ENCODE peak calls at places on chromosomes 3 and 15, in five cellular contexts. One of them, this sample, is unnamed.

GRCh38 chr3:20125289-20125688 is 60.7 kb downstream of the SGO1 start:
- DNase-seq in EL: no peak
- DNase-seq in spleen: no peak
- DNase-seq in ACHN: no peak
- DNase-seq in fibroblast of the conjunctiva: no peak
- DNase-seq in this sample: no peak

GRCh38 chr15:41865490-41866055 is 26.9 kb downstream of the PLA2G4B start:
- DNase-seq in EL: no peak
- DNase-seq in spleen: no peak
- DNase-seq in ACHN: no peak
- DNase-seq in fibroblast of the conjunctiva: no peak
- DNase-seq in this sample: no peak

GRCh38 chr15:83657549-83657948 is 3.6 kb downstream of the ADAMTSL3 start:
- DNase-seq in EL: no peak
- DNase-seq in spleen: no peak
- DNase-seq in ACHN: peak; percentile 40
- DNase-seq in fibroblast of the conjunctiva: no peak
- DNase-seq in this sample: peak; percentile 3

GRCh38 chr15:74259324-74259712 is 23.2 kb downstream of the CCDC33 start:
- DNase-seq in EL: no peak
- DNase-seq in spleen: no peak
- DNase-seq in ACHN: no peak
- DNase-seq in fibroblast of the conjunctiva: no peak
- DNase-seq in this sample: no peak

GRCh38 chr3:71456155-71456554 is 127.4 kb downstream of the FOXP1 start:
- DNase-seq in EL: no peak
- DNase-seq in spleen: no peak
- DNase-seq in ACHN: no peak
- DNase-seq in fibroblast of the conjunctiva: no peak
- DNase-seq in this sample: no peak

GRCh38 chr3:194503101-194503531 is 16.3 kb upstream of the ATP13A3 start:
- DNase-seq in EL: no peak
- DNase-seq in spleen: no peak
- DNase-seq in ACHN: no peak
- DNase-seq in fibroblast of the conjunctiva: peak; percentile 39
- DNase-seq in this sample: peak; percentile 39

GRCh38 chr3:197302696-197303341 is 4.4 kb upstream of the DLG1 start:
- DNase-seq in EL: peak; percentile 58
- DNase-seq in spleen: no peak
- DNase-seq in ACHN: no peak
- DNase-seq in fibroblast of the conjunctiva: no peak
- DNase-seq in this sample: peak; percentile 84

GRCh38 chr3:195260286-195260905 is 10.6 kb downstream of the XXYLT1 start:
- DNase-seq in EL: peak; percentile 29
- DNase-seq in spleen: no peak
- DNase-seq in ACHN: no peak
- DNase-seq in fibroblast of the conjunctiva: no peak
- DNase-seq in this sample: peak; percentile 29

GRCh38 chr15:74184582-74185091 is 11.1 kb downstream of the ISLR start:
- DNase-seq in EL: no peak
- DNase-seq in spleen: no peak
- DNase-seq in ACHN: no peak
- DNase-seq in fibroblast of the conjunctiva: no peak
- DNase-seq in this sample: no peak

GRCh38 chr15:75029378-75030022 is 6.1 kb downstream of the PPCDC start:
- DNase-seq in EL: peak; percentile 92
- DNase-seq in spleen: peak; percentile 98
- DNase-seq in ACHN: peak; percentile 69
- DNase-seq in fibroblast of the conjunctiva: peak; percentile 83
- DNase-seq in this sample: peak; percentile 95

GRCh38 chr15:93452537-93453211 is 363.7 kb upstream of the RGMA start:
- DNase-seq in EL: no peak
- DNase-seq in spleen: no peak
- DNase-seq in ACHN: no peak
- DNase-seq in fibroblast of the conjunctiva: no peak
- DNase-seq in this sample: no peak

GRCh38 chr3:22835041-22835440 is 368.1 kb upstream of the UBE2E2 start:
- DNase-seq in EL: no peak
- DNase-seq in spleen: no peak
- DNase-seq in ACHN: peak; percentile 79
- DNase-seq in fibroblast of the conjunctiva: no peak
- DNase-seq in this sample: peak; percentile 13

GRCh38 chr3:99903844-99904243 is 86.2 kb downstream of the CMSS1 start:
- DNase-seq in EL: no peak
- DNase-seq in spleen: no peak
- DNase-seq in ACHN: no peak
- DNase-seq in fibroblast of the conjunctiva: no peak
- DNase-seq in this sample: peak; percentile 21

GRCh38 chr3:17741621-17742091 is 775 bp downstream of the TBC1D5 start:
- DNase-seq in EL: no peak
- DNase-seq in spleen: no peak
- DNase-seq in ACHN: no peak
- DNase-seq in fibroblast of the conjunctiva: no peak
- DNase-seq in this sample: no peak

GRCh38 chr3:139016430-139017048 is 4.2 kb downstream of the PRR23B start:
- DNase-seq in EL: no peak
- DNase-seq in spleen: no peak
- DNase-seq in ACHN: no peak
- DNase-seq in fibroblast of the conjunctiva: no peak
- DNase-seq in this sample: peak; percentile 2

GRCh38 chr3:148882288-148882687 is 17.2 kb downstream of the CPA3 start:
- DNase-seq in EL: peak; percentile 65
- DNase-seq in spleen: no peak
- DNase-seq in ACHN: no peak
- DNase-seq in fibroblast of the conjunctiva: peak; percentile 26
- DNase-seq in this sample: peak; percentile 59

GRCh38 chr3:13289771-13290285 is 130.3 kb downstream of the NUP210 start:
- DNase-seq in EL: no peak
- DNase-seq in spleen: peak; percentile 24
- DNase-seq in ACHN: no peak
- DNase-seq in fibroblast of the conjunctiva: no peak
- DNase-seq in this sample: no peak

GRCh38 chr3:43217633-43218032 is 68.7 kb upstream of the SNRK start:
- DNase-seq in EL: peak; percentile 84
- DNase-seq in spleen: no peak
- DNase-seq in ACHN: no peak
- DNase-seq in fibroblast of the conjunctiva: no peak
- DNase-seq in this sample: peak; percentile 46

GRCh38 chr3:39178553-39178952 is 13.8 kb downstream of the XIRP1 start:
- DNase-seq in EL: peak; percentile 34
- DNase-seq in spleen: no peak
- DNase-seq in ACHN: no peak
- DNase-seq in fibroblast of the conjunctiva: no peak
- DNase-seq in this sample: peak; percentile 44

GRCh38 chr3:13375464-13375863 is 44.7 kb downstream of the NUP210 start:
- DNase-seq in EL: no peak
- DNase-seq in spleen: no peak
- DNase-seq in ACHN: no peak
- DNase-seq in fibroblast of the conjunctiva: no peak
- DNase-seq in this sample: no peak

GRCh38 chr3:71304684-71305083 is 278.8 kb downstream of the FOXP1 start:
- DNase-seq in EL: no peak
- DNase-seq in spleen: no peak
- DNase-seq in ACHN: no peak
- DNase-seq in fibroblast of the conjunctiva: peak; percentile 54
- DNase-seq in this sample: peak; percentile 22

GRCh38 chr15:64010719-64011118 is 35.6 kb downstream of the DAPK2 start:
- DNase-seq in EL: peak; percentile 86
- DNase-seq in spleen: peak; percentile 92
- DNase-seq in ACHN: peak; percentile 90
- DNase-seq in fibroblast of the conjunctiva: peak; percentile 42
- DNase-seq in this sample: peak; percentile 93

GRCh38 chr3:187558990-187559389 is 111.2 kb downstream of the SST start:
- DNase-seq in EL: no peak
- DNase-seq in spleen: no peak
- DNase-seq in ACHN: no peak
- DNase-seq in fibroblast of the conjunctiva: no peak
- DNase-seq in this sample: no peak

GRCh38 chr3:66041116-66041515 is 2.4 kb upstream of the MAGI1 start:
- DNase-seq in EL: peak; percentile 78
- DNase-seq in spleen: no peak
- DNase-seq in ACHN: no peak
- DNase-seq in fibroblast of the conjunctiva: no peak
- DNase-seq in this sample: peak; percentile 85

GRCh38 chr3:194782767-194783404 is 97.2 kb downstream of the FAM43A start:
- DNase-seq in EL: peak; percentile 14
- DNase-seq in spleen: no peak
- DNase-seq in ACHN: no peak
- DNase-seq in fibroblast of the conjunctiva: no peak
- DNase-seq in this sample: peak; percentile 83